ENCODE peak calls at places on chromosomes 11 and 22, in six cellular contexts. One of them, this sample, is unnamed.
A peak's percentile ranks its signal among the peaks of the same experiment; 100 is the strongest.

GRCh38 chr11:9264381-9265210 is 554 bp downstream of the DENND5A start:
- DNase-seq in body of pancreas: peak; percentile 46
- DNase-seq in iPS DF 6.9: no peak
- DNase-seq in AG04450: no peak
- DNase-seq in K562: peak; percentile 71
- DNase-seq in fibroblast of lung: peak; percentile 90
- DNase-seq in this sample: peak; percentile 66

GRCh38 chr22:46269564-46269963 is 1.8 kb downstream of the TTC38 start:
- DNase-seq in body of pancreas: peak; percentile 43
- DNase-seq in iPS DF 6.9: no peak
- DNase-seq in AG04450: no peak
- DNase-seq in K562: no peak
- DNase-seq in fibroblast of lung: no peak
- DNase-seq in this sample: no peak

GRCh38 chr22:33666661-33667619 is 253.3 kb downstream of the LARGE1 start:
- DNase-seq in body of pancreas: no peak
- DNase-seq in iPS DF 6.9: no peak
- DNase-seq in AG04450: no peak
- DNase-seq in K562: no peak
- DNase-seq in fibroblast of lung: no peak
- DNase-seq in this sample: no peak

GRCh38 chr11:74948898-74949747 is at the start of the genes SPCS2 and XRRA1:
- DNase-seq in body of pancreas: peak; percentile 99
- DNase-seq in iPS DF 6.9: peak; percentile 98
- DNase-seq in AG04450: peak; percentile 97
- DNase-seq in K562: peak; percentile 99
- DNase-seq in fibroblast of lung: peak; percentile 98
- DNase-seq in this sample: peak; percentile 95

GRCh38 chr11:106091480-106092123 is 14.1 kb downstream of the AASDHPPT start:
- DNase-seq in body of pancreas: no peak
- DNase-seq in iPS DF 6.9: no peak
- DNase-seq in AG04450: peak; percentile 41
- DNase-seq in K562: no peak
- DNase-seq in fibroblast of lung: peak; percentile 84
- DNase-seq in this sample: peak; percentile 63

GRCh38 chr11:6219359-6219758 is 14.0 kb downstream of the C11orf42 start:
- DNase-seq in body of pancreas: no peak
- DNase-seq in iPS DF 6.9: no peak
- DNase-seq in AG04450: peak; percentile 48
- DNase-seq in K562: no peak
- DNase-seq in fibroblast of lung: peak; percentile 87
- DNase-seq in this sample: peak; percentile 93

GRCh38 chr22:45885941-45886395 is 91.0 kb downstream of the WNT7B start:
- DNase-seq in body of pancreas: peak; percentile 3
- DNase-seq in iPS DF 6.9: no peak
- DNase-seq in AG04450: no peak
- DNase-seq in K562: no peak
- DNase-seq in fibroblast of lung: no peak
- DNase-seq in this sample: no peak

GRCh38 chr11:16871368-16871767 is 132.9 kb downstream of the C11orf58 start:
- DNase-seq in body of pancreas: no peak
- DNase-seq in iPS DF 6.9: no peak
- DNase-seq in AG04450: no peak
- DNase-seq in K562: no peak
- DNase-seq in fibroblast of lung: no peak
- DNase-seq in this sample: no peak

GRCh38 chr11:75966546-75967287 is 151.7 kb downstream of the UVRAG start:
- DNase-seq in body of pancreas: no peak
- DNase-seq in iPS DF 6.9: no peak
- DNase-seq in AG04450: peak; percentile 36
- DNase-seq in K562: no peak
- DNase-seq in fibroblast of lung: peak; percentile 92
- DNase-seq in this sample: peak; percentile 53

GRCh38 chr22:44538518-44539315 is 40.7 kb upstream of the RTL6 start:
- DNase-seq in body of pancreas: no peak
- DNase-seq in iPS DF 6.9: no peak
- DNase-seq in AG04450: no peak
- DNase-seq in K562: no peak
- DNase-seq in fibroblast of lung: no peak
- DNase-seq in this sample: no peak

GRCh38 chr11:73244589-73245240 is 26.6 kb downstream of the P2RY2 start:
- DNase-seq in body of pancreas: no peak
- DNase-seq in iPS DF 6.9: no peak
- DNase-seq in AG04450: no peak
- DNase-seq in K562: no peak
- DNase-seq in fibroblast of lung: no peak
- DNase-seq in this sample: no peak

GRCh38 chr11:95413021-95413420 is 182.0 kb upstream of the SESN3 start:
- DNase-seq in body of pancreas: no peak
- DNase-seq in iPS DF 6.9: no peak
- DNase-seq in AG04450: no peak
- DNase-seq in K562: no peak
- DNase-seq in fibroblast of lung: no peak
- DNase-seq in this sample: no peak

GRCh38 chr11:62205441-62205840 is 3.0 kb upstream of the SCGB2A1 start:
- DNase-seq in body of pancreas: no peak
- DNase-seq in iPS DF 6.9: no peak
- DNase-seq in AG04450: no peak
- DNase-seq in K562: no peak
- DNase-seq in fibroblast of lung: no peak
- DNase-seq in this sample: no peak

GRCh38 chr11:1920128-1920908 is 815 bp downstream of the TNNT3 start:
- DNase-seq in body of pancreas: no peak
- DNase-seq in iPS DF 6.9: no peak
- DNase-seq in AG04450: no peak
- DNase-seq in K562: no peak
- DNase-seq in fibroblast of lung: no peak
- DNase-seq in this sample: no peak

GRCh38 chr11:35105319-35106063 is 33.5 kb upstream of the CD44 start:
- DNase-seq in body of pancreas: no peak
- DNase-seq in iPS DF 6.9: no peak
- DNase-seq in AG04450: no peak
- DNase-seq in K562: no peak
- DNase-seq in fibroblast of lung: no peak
- DNase-seq in this sample: no peak

GRCh38 chr11:130909650-130910049 is 6.6 kb downstream of the SNX19 start:
- DNase-seq in body of pancreas: no peak
- DNase-seq in iPS DF 6.9: no peak
- DNase-seq in AG04450: peak; percentile 64
- DNase-seq in K562: no peak
- DNase-seq in fibroblast of lung: peak; percentile 85
- DNase-seq in this sample: peak; percentile 68

GRCh38 chr11:118138839-118139420 is 13.7 kb downstream of the SCN4B start:
- DNase-seq in body of pancreas: no peak
- DNase-seq in iPS DF 6.9: no peak
- DNase-seq in AG04450: no peak
- DNase-seq in K562: no peak
- DNase-seq in fibroblast of lung: no peak
- DNase-seq in this sample: no peak

GRCh38 chr11:1341928-1342524 is 32.6 kb upstream of the TOLLIP start:
- DNase-seq in body of pancreas: no peak
- DNase-seq in iPS DF 6.9: no peak
- DNase-seq in AG04450: no peak
- DNase-seq in K562: no peak
- DNase-seq in fibroblast of lung: peak; percentile 33
- DNase-seq in this sample: peak; percentile 31

GRCh38 chr11:72642815-72643511 is 31.3 kb downstream of the PDE2A start:
- DNase-seq in body of pancreas: peak; percentile 64
- DNase-seq in iPS DF 6.9: no peak
- DNase-seq in AG04450: no peak
- DNase-seq in K562: peak; percentile 79
- DNase-seq in fibroblast of lung: peak; percentile 33
- DNase-seq in this sample: peak; percentile 2

GRCh38 chr11:114354076-114354475 is 46.2 kb downstream of the C11orf71 start:
- DNase-seq in body of pancreas: no peak
- DNase-seq in iPS DF 6.9: no peak
- DNase-seq in AG04450: peak; percentile 62
- DNase-seq in K562: no peak
- DNase-seq in fibroblast of lung: peak; percentile 84
- DNase-seq in this sample: peak; percentile 95

GRCh38 chr11:124115782-124116616 is 749 bp downstream of the VWA5A start:
- DNase-seq in body of pancreas: peak; percentile 44
- DNase-seq in iPS DF 6.9: peak; percentile 47
- DNase-seq in AG04450: no peak
- DNase-seq in K562: no peak
- DNase-seq in fibroblast of lung: no peak
- DNase-seq in this sample: peak; percentile 7

GRCh38 chr11:117005758-117006157 is 92.5 kb downstream of the SIK3 start:
- DNase-seq in body of pancreas: no peak
- DNase-seq in iPS DF 6.9: no peak
- DNase-seq in AG04450: no peak
- DNase-seq in K562: no peak
- DNase-seq in fibroblast of lung: no peak
- DNase-seq in this sample: no peak

GRCh38 chr11:96316869-96317268 is 26.1 kb downstream of the MAML2 start:
- DNase-seq in body of pancreas: no peak
- DNase-seq in iPS DF 6.9: no peak
- DNase-seq in AG04450: no peak
- DNase-seq in K562: no peak
- DNase-seq in fibroblast of lung: no peak
- DNase-seq in this sample: no peak

GRCh38 chr11:63762662-63763505 is 5.7 kb downstream of the ZFTA start:
- DNase-seq in body of pancreas: peak; percentile 63
- DNase-seq in iPS DF 6.9: no peak
- DNase-seq in AG04450: no peak
- DNase-seq in K562: no peak
- DNase-seq in fibroblast of lung: peak; percentile 73
- DNase-seq in this sample: no peak

GRCh38 chr11:69560141-69560790 is 78.8 kb downstream of the LINC01488 start:
- DNase-seq in body of pancreas: no peak
- DNase-seq in iPS DF 6.9: no peak
- DNase-seq in AG04450: no peak
- DNase-seq in K562: no peak
- DNase-seq in fibroblast of lung: no peak
- DNase-seq in this sample: peak; percentile 32

GRCh38 chr22:47630741-47631534 is 868.5 kb downstream of the TBC1D22A start:
- DNase-seq in body of pancreas: no peak
- DNase-seq in iPS DF 6.9: no peak
- DNase-seq in AG04450: no peak
- DNase-seq in K562: peak; percentile 17
- DNase-seq in fibroblast of lung: no peak
- DNase-seq in this sample: no peak

GRCh38 chr11:65546217-65546958 is 11.8 kb downstream of the LTBP3 start:
- DNase-seq in body of pancreas: peak; percentile 97
- DNase-seq in iPS DF 6.9: no peak
- DNase-seq in AG04450: no peak
- DNase-seq in K562: peak; percentile 95
- DNase-seq in fibroblast of lung: no peak
- DNase-seq in this sample: no peak
- H3K27ac ChIP-seq in body of pancreas: peak overlapping the region; percentile 91
- H3K27ac ChIP-seq in iPS DF 6.9: no peak overlapping the region
- H3K27ac ChIP-seq in AG04450: no peak overlapping the region
- H3K27ac ChIP-seq in K562: peak overlapping the region; percentile 62
- H3K27ac ChIP-seq in fibroblast of lung: no peak overlapping the region
- H3K27ac ChIP-seq in this sample: no peak overlapping the region

DNA sequence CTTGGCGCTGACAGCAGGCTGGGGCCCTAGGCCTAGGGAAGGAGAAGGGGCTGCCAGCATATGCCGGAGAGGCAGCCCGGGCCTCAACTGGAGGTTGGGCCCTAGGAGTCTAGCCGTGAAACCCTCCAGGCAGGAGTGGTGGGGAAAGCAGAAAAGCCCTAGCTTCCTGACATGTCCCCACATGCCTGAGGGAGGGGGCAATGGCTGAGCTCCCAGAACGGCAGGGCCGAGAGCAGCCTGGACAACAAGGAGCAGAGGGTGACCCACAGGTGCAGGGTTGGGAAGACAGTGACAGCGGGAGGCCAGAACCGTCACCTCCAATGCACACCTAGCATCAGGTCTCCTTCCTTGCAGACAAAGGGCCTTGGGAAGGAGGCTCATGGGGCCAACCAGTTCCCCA is 63.7 kb downstream of the ELFN2 start:
- DNase-seq in body of pancreas: no peak
- DNase-seq in iPS DF 6.9: no peak
- DNase-seq in AG04450: no peak
- DNase-seq in K562: no peak
- DNase-seq in fibroblast of lung: no peak
- DNase-seq in this sample: no peak
- H3K27ac ChIP-seq in body of pancreas: no peak overlapping the region
- H3K27ac ChIP-seq in iPS DF 6.9: no peak overlapping the region
- H3K27ac ChIP-seq in AG04450: no peak overlapping the region
- H3K27ac ChIP-seq in K562: no peak overlapping the region
- H3K27ac ChIP-seq in fibroblast of lung: no peak overlapping the region
- H3K27ac ChIP-seq in this sample: no peak overlapping the region

DNA sequence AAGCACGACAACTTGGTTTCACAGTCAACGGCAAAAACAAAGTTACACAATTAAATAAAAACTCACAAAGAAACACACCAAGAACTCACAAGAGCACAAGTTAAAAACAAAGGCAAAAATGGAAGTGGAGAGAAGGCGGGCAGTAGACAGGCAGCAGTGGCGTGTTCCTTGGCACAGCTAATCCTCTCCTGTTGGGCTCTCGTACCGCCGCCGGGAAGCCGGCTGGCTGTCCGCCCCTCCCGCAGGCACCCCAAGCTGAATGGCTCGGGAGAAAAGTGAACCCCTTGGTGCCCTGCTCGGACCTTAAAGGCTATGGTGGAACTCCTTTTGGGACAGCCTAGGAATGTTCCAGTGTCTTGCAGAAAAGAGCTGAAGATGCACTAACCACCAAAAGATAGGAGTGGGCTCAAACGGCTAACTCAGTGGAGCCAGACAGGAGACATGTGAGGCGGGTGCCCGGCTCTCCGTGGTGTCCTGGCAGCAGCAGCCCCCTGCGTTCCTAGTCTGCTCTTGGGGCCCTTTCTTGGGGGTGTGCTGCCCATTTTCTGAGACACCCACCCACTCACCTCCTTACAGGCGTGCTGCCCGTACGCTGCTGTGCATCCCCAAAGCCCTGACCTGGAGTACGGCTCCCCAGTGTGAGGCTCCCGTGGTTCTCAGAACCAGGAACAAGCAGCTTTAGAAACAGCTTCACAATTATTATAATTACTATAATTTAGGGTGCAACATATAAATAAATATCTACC is 86.1 kb upstream of the BID start:
- DNase-seq in body of pancreas: no peak
- DNase-seq in iPS DF 6.9: no peak
- DNase-seq in AG04450: no peak
- DNase-seq in K562: no peak
- DNase-seq in fibroblast of lung: no peak
- DNase-seq in this sample: no peak
- H3K27ac ChIP-seq in body of pancreas: no peak overlapping the region
- H3K27ac ChIP-seq in iPS DF 6.9: no peak overlapping the region
- H3K27ac ChIP-seq in AG04450: no peak overlapping the region
- H3K27ac ChIP-seq in K562: no peak overlapping the region
- H3K27ac ChIP-seq in fibroblast of lung: no peak overlapping the region
- H3K27ac ChIP-seq in this sample: no peak overlapping the region

DNA sequence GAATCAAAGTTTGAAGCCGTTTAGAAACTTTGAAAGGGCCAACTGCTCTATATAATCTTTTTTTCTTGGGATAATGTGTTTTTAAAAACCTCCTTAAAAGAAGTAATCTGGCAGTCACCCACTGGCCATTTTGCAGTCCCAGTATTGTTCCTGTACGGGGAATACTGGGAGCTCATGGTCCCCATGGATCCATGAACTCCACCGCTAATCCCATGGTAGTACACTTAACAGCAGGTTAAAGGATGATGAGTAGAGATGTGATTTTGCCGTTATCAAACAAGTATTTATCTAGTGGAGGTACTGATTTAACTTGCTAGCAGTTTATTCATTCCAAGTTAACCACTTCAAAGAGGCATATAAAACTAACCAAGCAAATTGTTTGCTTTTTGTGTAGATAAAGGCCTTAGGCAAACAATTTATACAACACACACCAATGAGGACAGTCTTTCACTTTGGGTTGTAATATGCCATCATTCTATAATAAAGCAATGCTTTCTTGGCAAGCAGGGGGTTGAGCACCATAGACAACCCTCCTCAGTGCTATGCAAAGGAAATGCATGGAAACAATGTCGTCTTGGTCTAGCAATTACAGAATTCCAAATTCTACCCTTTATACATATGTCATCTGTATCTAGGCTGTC is 34.6 kb upstream of the BLID start:
- DNase-seq in body of pancreas: no peak
- DNase-seq in iPS DF 6.9: no peak
- DNase-seq in AG04450: no peak
- DNase-seq in K562: no peak
- DNase-seq in fibroblast of lung: no peak
- DNase-seq in this sample: no peak
- H3K27ac ChIP-seq in body of pancreas: no peak overlapping the region
- H3K27ac ChIP-seq in iPS DF 6.9: no peak overlapping the region
- H3K27ac ChIP-seq in AG04450: no peak overlapping the region
- H3K27ac ChIP-seq in K562: no peak overlapping the region
- H3K27ac ChIP-seq in fibroblast of lung: no peak overlapping the region
- H3K27ac ChIP-seq in this sample: no peak overlapping the region